ENCODE peak calls at places on chromosome 5, in four cellular contexts. X is RWPE2, L is left ventricle myocardium inferior, T is H1. R is an unnamed sample.

GRCh38 chr5:127014573-127014972 is 15.8 kb downstream of the MARCHF3 start:
- DNase-seq in T (no peak), X (no peak), L (no peak), R (no peak)

GRCh38 chr5:68339921-68340321 is 124.4 kb downstream of the PIK3R1 start:
- DNase-seq in L (no peak), X (no peak), T (no peak), R (no peak)

GRCh38 chr5:137181685-137182084 is 317.4 kb downstream of the SPOCK1 start:
- DNase-seq in T (no peak), X (no peak), L (no peak), R (no peak)

GRCh38 chr5:159456722-159457462 is 126.6 kb upstream of the IL12B start:
- DNase-seq in T (no peak), X (no peak), L (no peak), R (no peak)

GRCh38 chr5:108521841-108522506 is 140.1 kb upstream of the FBXL17 start:
- DNase-seq in L (no peak), X (no peak), T (no peak), R (no peak)

GRCh38 chr5:10704949-10705621 is 55.9 kb downstream of the DAP start:
- DNase-seq in X (peak; percentile 41), L (no peak), T (no peak), R (no peak)

GRCh38 chr5:52674815-52675545 is 112.7 kb upstream of the ITGA1 start:
- DNase-seq in X (no peak), T (no peak), L (no peak), R (no peak)

GRCh38 chr5:17180957-17181723 is 36.3 kb upstream of the BASP1 start:
- DNase-seq in T (no peak), L (no peak), X (peak; percentile 83), R (no peak)

GRCh38 chr5:128905225-128906110 is 59.8 kb upstream of the SLC27A6 start:
- DNase-seq in L (no peak), T (no peak), X (no peak), R (no peak)

GRCh38 chr5:163578652-163579051 is 73.2 kb downstream of the MAT2B start:
- DNase-seq in X (no peak), T (no peak), L (no peak), R (no peak)

GRCh38 chr5:85484982-85485574 is 1100.4 kb upstream of the EDIL3 start:
- DNase-seq in T (no peak), L (no peak), X (no peak), R (no peak)

GRCh38 chr5:53472720-53473510 is 7.5 kb upstream of the FST start:
- DNase-seq in L (no peak), X (no peak), T (no peak), R (no peak)

GRCh38 chr5:146203011-146203871 is at the start of gene RBM27:
- DNase-seq in L (peak; percentile 97), T (peak; percentile 100), X (peak; percentile 96), R (peak; percentile 96)

GRCh38 chr5:146203872-146204192 is 427 bp downstream of the RBM27 start:
- DNase-seq in T (no peak), L (no peak), X (no peak), R (no peak)

GRCh38 chr5:146205499-146206202 is 2.2 kb downstream of the RBM27 start:
- DNase-seq in T (no peak), X (no peak), L (no peak), R (no peak)

GRCh38 chr5:146208916-146209522 is 5.6 kb downstream of the RBM27 start:
- DNase-seq in T (no peak), L (no peak), X (no peak), R (no peak)

GRCh38 chr5:146206257-146206656 is 2.9 kb downstream of the RBM27 start:
- DNase-seq in X (no peak), T (no peak), L (no peak), R (no peak)
- H3K4me1 ChIP-seq in X (peaks cover 30% of the 10 kb centered on the region), T (peaks cover 3% of the 10 kb centered on the region), L (peaks cover 68% of the 10 kb centered on the region), R (peaks cover 2% of the 10 kb centered on the region)

GRCh38 chr5:138491669-138492551 is 26.6 kb downstream of the EGR1 start:
- DNase-seq in T (peak; percentile 82), L (peak; percentile 92), X (peak; percentile 93), R (peak; percentile 97)

GRCh38 chr5:138490648-138491283 is 25.5 kb downstream of the EGR1 start:
- DNase-seq in X (no peak), L (no peak), T (no peak), R (no peak)

GRCh38 chr5:138491284-138491648 is 26.0 kb downstream of the EGR1 start:
- DNase-seq in L (no peak), T (no peak), X (no peak), R (no peak)

GRCh38 chr5:138495351-138495750 is 30.1 kb downstream of the EGR1 start:
- DNase-seq in L (no peak), T (no peak), X (no peak), R (no peak)

GRCh38 chr5:138492552-138493045 is 27.3 kb downstream of the EGR1 start:
- DNase-seq in T (no peak), L (no peak), X (no peak), R (no peak)
- H3K27ac ChIP-seq in T (no peak overlapping the region), L (peak overlapping the region; percentile 31), X (peak overlapping the region; percentile 4), R (no peak overlapping the region)

DNA sequence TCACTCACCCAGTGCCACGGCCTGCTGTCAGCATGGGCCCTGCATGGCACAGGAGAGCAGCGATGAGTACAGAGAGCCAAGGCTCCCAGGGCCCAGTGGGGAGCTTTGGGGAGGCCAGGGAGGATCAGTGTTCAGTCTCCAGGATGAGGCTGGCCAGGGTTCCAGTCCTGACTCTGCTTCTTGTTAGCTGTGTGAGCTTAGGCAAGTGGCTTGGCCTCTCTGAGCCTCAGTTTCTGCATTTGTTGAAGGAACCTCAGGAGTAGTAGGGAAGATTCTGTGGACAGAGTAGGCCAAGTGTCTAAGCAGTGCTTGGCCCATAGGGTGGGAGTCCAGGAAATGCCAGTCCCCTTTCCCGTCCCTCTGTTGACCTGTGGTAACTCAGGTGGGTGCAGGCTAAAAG is 39.5 kb downstream of the ERGIC1 start:
- DNase-seq in X (no peak), T (no peak), L (no peak), R (no peak)
- H3K4me1 ChIP-seq in X (peaks cover 54% of the 10 kb centered on the region), T (peaks cover 24% of the 10 kb centered on the region), L (peaks cover 89% of the 10 kb centered on the region), R (peaks cover 45% of the 10 kb centered on the region)

DNA sequence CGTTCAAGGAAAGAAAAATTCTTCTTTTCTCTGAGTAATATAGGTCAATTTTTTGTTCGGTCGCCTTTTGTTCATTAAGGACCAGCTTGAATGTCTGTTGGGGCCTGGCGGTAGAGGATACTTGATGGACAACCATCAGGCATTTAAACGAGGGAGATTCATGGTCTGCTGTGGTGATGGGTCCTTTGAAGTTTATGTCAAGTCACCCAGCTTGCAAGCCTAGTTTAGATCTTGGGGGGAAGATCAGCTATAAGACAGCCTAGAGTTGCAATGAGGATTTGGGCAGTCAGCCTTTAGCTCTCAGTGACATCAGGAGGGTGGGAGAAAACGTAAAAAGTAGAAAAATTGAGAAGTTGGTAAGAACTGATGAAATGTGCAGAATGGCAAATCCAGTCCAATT is 80.2 kb upstream of the SPRY4 start:
- DNase-seq in L (no peak), X (no peak), T (no peak), R (no peak)
- H3K27ac ChIP-seq in L (peak overlapping the region; percentile 58), X (no peak overlapping the region), T (no peak overlapping the region), R (no peak overlapping the region)

GRCh38 chr5:124574521-124575436 is 171.7 kb downstream of the ZNF608 start:
- DNase-seq in T (no peak), X (no peak), L (no peak), R (no peak)
- H3K4me1 ChIP-seq in T (peaks cover 11% of the 10 kb centered on the region), X (no peaks in the 10 kb centered on the region), L (peaks cover 13% of the 10 kb centered on the region), R (no peaks in the 10 kb centered on the region)

GRCh38 chr5:171777420-171777759 is 8.2 kb upstream of the SMIM23 start:
- DNase-seq in T (peak; percentile 43), X (no peak), L (no peak), R (no peak)

GRCh38 chr5:171774418-171774817 is 11.2 kb upstream of the SMIM23 start:
- DNase-seq in L (no peak), T (peak; percentile 33), X (no peak), R (no peak)

GRCh38 chr5:171776176-171776575 is 9.4 kb upstream of the SMIM23 start:
- DNase-seq in L (no peak), X (no peak), T (peak; percentile 35), R (no peak)

GRCh38 chr5:171773106-171773505 is 12.5 kb upstream of the SMIM23 start:
- DNase-seq in X (no peak), L (no peak), T (peak; percentile 26), R (no peak)

DNA sequence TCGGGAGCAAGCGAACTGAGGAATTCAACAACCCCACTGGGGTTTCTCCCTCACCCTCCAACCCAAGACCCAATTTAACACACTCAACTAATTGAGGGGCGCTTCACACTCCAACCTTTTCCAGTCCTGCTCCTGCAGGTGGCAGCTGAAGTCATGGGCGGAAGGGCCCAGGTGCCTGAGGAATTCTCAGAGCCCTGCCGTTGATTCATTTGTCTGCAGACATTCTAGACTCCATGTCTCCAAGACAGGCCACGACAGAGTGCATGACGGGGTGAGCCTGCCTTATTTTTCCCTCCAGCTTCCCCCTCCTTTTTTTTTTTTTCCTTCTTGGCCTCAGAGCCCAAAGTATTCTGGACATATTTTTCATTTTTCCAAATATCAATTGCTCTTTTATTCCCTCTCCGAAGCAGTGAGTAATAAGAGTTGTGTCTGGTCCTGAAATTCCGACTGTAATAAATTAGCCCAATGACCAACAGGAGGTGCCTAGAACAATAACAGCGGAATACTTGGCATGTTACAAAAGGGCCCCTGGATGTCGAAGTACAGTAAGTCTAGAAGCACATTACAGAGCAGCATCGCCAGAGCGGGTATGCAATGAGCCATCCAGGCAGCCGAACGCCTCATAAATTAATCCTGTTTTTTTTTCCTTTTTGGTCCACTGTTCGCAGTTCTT is 8.7 kb upstream of the SMIM23 start:
- DNase-seq in T (peak; percentile 41), L (no peak), X (no peak), R (no peak)
- H3K27ac ChIP-seq in T (no peak overlapping the region), L (no peak overlapping the region), X (no peak overlapping the region), R (no peak overlapping the region)